ENCODE peak calls at places on chromosome X, in five cellular contexts. N is GM12878, F is IMR-90, G is A549, W is HepG2. U is an unnamed sample.

GRCh38 chrX:148661035-148661434 is 160.6 kb downstream of the AFF2 start:
- DNase-seq in W (no peak), N (no peak), G (no peak), F (no peak), U (no peak)

GRCh38 chrX:43728002-43728401 is 71.9 kb downstream of the MAOA start:
- DNase-seq in F (no peak), N (no peak), G (no peak), W (peak), U (no peak)

GRCh38 chrX:41335590-41336331 is 1.8 kb downstream of the DDX3X start:
- DNase-seq in G (no peak), N (no peak), W (no peak), F (peak), U (no peak)

GRCh38 chrX:47958943-47959342 is 44.8 kb downstream of the ZNF182 start:
- DNase-seq in G (no peak), W (peak), N (no peak), F (no peak), U (peak)

GRCh38 chrX:45347877-45348675 is 147.4 kb upstream of the DIPK2B start:
- DNase-seq in W (no peak), G (no peak), F (peak), N (no peak), U (no peak)

GRCh38 chrX:48071064-48071985 is at the start of gene ZNF630:
- DNase-seq in N (peak), F (peak), W (no peak), G (peak), U (peak)

GRCh38 chrX:8939344-8939743 is 94.6 kb downstream of the FAM9B start:
- DNase-seq in F (no peak), N (no peak), W (no peak), G (no peak), U (no peak)

GRCh38 chrX:109270580-109271484 is 211.1 kb downstream of the GUCY2F start:
- DNase-seq in G (no peak), W (no peak), N (peak), F (no peak), U (no peak)

GRCh38 chrX:103889216-103889615 is 57.2 kb upstream of the RAB9B start:
- DNase-seq in W (no peak), N (no peak), F (no peak), G (no peak), U (no peak)

GRCh38 chrX:13380230-13380629 is 60.4 kb upstream of the ATXN3L start:
- DNase-seq in W (no peak), F (peak), N (no peak), G (no peak), U (no peak)

GRCh38 chrX:24694825-24695224 is 1.1 kb downstream of the POLA1 start:
- DNase-seq in F (peak), W (no peak), N (no peak), G (no peak), U (no peak)

GRCh38 chrX:33324099-33324498 is 112.8 kb upstream of the DMD start:
- DNase-seq in N (no peak), W (no peak), F (no peak), G (no peak), U (no peak)

GRCh38 chrX:46326161-46326560 is 219.1 kb downstream of the ZNF674 start:
- DNase-seq in N (no peak), W (no peak), G (no peak), F (peak), U (no peak)

GRCh38 chrX:65643046-65643785 is 24.2 kb upstream of the MSN start:
- DNase-seq in W (no peak), F (peak), G (no peak), N (no peak), U (no peak)

GRCh38 chrX:10017866-10018265 is 50.7 kb downstream of the CLDN34 start:
- DNase-seq in G (peak), W (peak), F (peak), N (no peak), U (no peak)

GRCh38 chrX:127112726-127113125 is 293.2 kb downstream of the PRR32 start:
- DNase-seq in G (no peak), F (no peak), N (no peak), W (no peak), U (no peak)

GRCh38 chrX:57178605-57179004 is 41.4 kb upstream of the SPIN2A start:
- DNase-seq in F (no peak), W (no peak), N (no peak), G (no peak), U (no peak)

GRCh38 chrX:48540480-48540879 is 966 bp downstream of the TBC1D25 start:
- DNase-seq in W (no peak), F (no peak), G (no peak), N (no peak), U (no peak)

GRCh38 chrX:2828404-2829065 is at the start of gene GYG2:
- DNase-seq in N (no peak), F (peak), G (no peak), W (peak), U (peak)

GRCh38 chrX:76148753-76149152 is 24.1 kb upstream of the PBDC1 start:
- DNase-seq in F (peak), W (peak), N (peak), G (no peak), U (no peak)

GRCh38 chrX:37905436-37906147 is 58.2 kb upstream of the DYNLT3 start:
- DNase-seq in N (no peak), F (peak), W (no peak), G (peak), U (peak)

GRCh38 chrX:20571611-20572010 is 304.9 kb upstream of the RPS6KA3 start:
- DNase-seq in W (no peak), N (no peak), F (peak), G (no peak), U (no peak)

GRCh38 chrX:63713510-63713909 is 71.5 kb downstream of the ARHGEF9 start:
- DNase-seq in G (no peak), N (no peak), W (no peak), F (peak), U (no peak)

GRCh38 chrX:108070891-108071290 is 20.5 kb downstream of the PSMD10 start:
- DNase-seq in F (peak), W (no peak), N (no peak), G (no peak), U (no peak)

GRCh38 chrX:22520128-22520828 is 247.6 kb downstream of the CBLL2 start:
- DNase-seq in N (no peak), F (no peak), G (no peak), W (no peak), U (no peak)

GRCh38 chrX:69222103-69223090 is 57.1 kb upstream of the PJA1 start:
- DNase-seq in N (no peak), G (peak), W (peak), F (peak), U (peak)

GRCh38 chrX:152635941-152636340 is 1.8 kb upstream of the GABRQ start:
- DNase-seq in W (peak), F (peak), G (peak), N (no peak), U (peak)

GRCh38 chrX:110138557-110138956 is 135.6 kb downstream of the TMEM164 start:
- DNase-seq in W (no peak), G (no peak), N (no peak), F (no peak), U (no peak)

GRCh38 chrX:46686003-46686645 is 72.8 kb downstream of the SLC9A7 start:
- DNase-seq in W (peak), G (no peak), N (no peak), F (peak), U (peak)

GRCh38 chrX:10296581-10296980 is 139.8 kb downstream of the CLCN4 start:
- DNase-seq in F (peak), G (no peak), N (no peak), W (no peak), U (no peak)

GRCh38 chrX:47148946-47149345 is 3.9 kb downstream of the RBM10 start:
- DNase-seq in W (no peak), F (no peak), G (no peak), N (no peak), U (no peak)

GRCh38 chrX:78687586-78687985 is 28.5 kb upstream of the RTL3 start:
- DNase-seq in G (no peak), F (no peak), W (no peak), N (peak), U (no peak)

GRCh38 chrX:46620505-46620904 is 46.9 kb downstream of the CHST7 start:
- DNase-seq in F (no peak), N (no peak), W (no peak), G (no peak), U (no peak)

GRCh38 chrX:14777484-14777883 is 95.4 kb downstream of the FANCB start:
- DNase-seq in G (no peak), W (no peak), F (peak), N (no peak), U (no peak)

GRCh38 chrX:127305013-127305412 is 485.5 kb downstream of the PRR32 start:
- DNase-seq in N (no peak), W (no peak), G (no peak), F (no peak), U (no peak)

DNA sequence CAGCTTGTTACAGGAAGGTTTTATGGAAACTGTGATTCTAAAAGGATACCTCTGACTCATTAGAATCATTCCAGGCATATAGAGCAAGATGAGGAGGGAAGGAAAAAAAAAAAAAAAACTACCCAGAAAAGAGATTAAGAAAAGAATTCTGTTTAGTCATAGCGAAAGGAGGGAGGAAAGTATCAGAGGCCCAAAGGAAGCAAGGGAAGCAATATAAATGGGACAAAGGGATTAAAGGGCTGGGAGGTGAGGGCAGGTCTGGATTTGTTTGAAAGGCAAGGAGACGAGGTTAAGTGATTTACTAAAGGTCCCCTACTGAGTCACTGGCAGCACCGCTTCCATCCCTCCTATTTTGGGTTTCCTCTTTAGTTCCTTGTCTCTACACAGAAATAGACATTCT is 88.6 kb upstream of the IL1RAPL1 start:
- DNase-seq in F (peak), W (no peak), N (no peak), G (no peak), U (no peak)
- TF ChIP-seq SMC3 in F (no peak), W (no peak), N (no peak), G (no peak), U (no peak)

GRCh38 chrX:134718329-134719317 is 60.4 kb upstream of the PLAC1 start:
- DNase-seq in W (no peak), G (peak), N (peak), F (peak), U (no peak)

GRCh38 chrX:134717698-134718328 is 59.5 kb upstream of the PLAC1 start:
- DNase-seq in G (peak), W (no peak), N (no peak), F (peak), U (no peak)

GRCh38 chrX:134714633-134715110 is 56.4 kb upstream of the PLAC1 start:
- DNase-seq in G (no peak), F (no peak), W (peak), N (no peak), U (no peak)

GRCh38 chrX:134715930-134716619 is 57.8 kb upstream of the PLAC1 start:
- DNase-seq in N (no peak), F (no peak), W (no peak), G (no peak), U (no peak)

GRCh38 chrX:134716620-134717012 is 58.3 kb upstream of the PLAC1 start:
- DNase-seq in W (no peak), N (no peak), G (no peak), F (no peak), U (no peak)
- TF ChIP-seq CTCF in W (no peak), N (no peak), G (no peak), F (no peak), U (no peak)

GRCh38 chrX:131058136-131058868 is at the start of gene ARHGAP36:
- DNase-seq in F (no peak), W (no peak), G (no peak), N (no peak), U (no peak)
- H3K4me3 ChIP-seq in F (no peak), W (no peak), G (peak), N (no peak), U (no peak)

GRCh38 chrX:130094712-130095111 is 15.6 kb downstream of the ELF4 start:
- DNase-seq in F (no peak), N (no peak), G (no peak), W (no peak), U (no peak)
- TF ChIP-seq SMC3 in F (no peak), N (no peak), G (no peak), W (no peak), U (no peak)

GRCh38 chrX:134761788-134762187 is 103.5 kb upstream of the PLAC1 start:
- DNase-seq in F (no peak), W (peak), G (no peak), N (no peak), U (peak)
- TF ChIP-seq CTCF in F (peak), W (peak), G (peak), N (peak), U (peak)

DNA sequence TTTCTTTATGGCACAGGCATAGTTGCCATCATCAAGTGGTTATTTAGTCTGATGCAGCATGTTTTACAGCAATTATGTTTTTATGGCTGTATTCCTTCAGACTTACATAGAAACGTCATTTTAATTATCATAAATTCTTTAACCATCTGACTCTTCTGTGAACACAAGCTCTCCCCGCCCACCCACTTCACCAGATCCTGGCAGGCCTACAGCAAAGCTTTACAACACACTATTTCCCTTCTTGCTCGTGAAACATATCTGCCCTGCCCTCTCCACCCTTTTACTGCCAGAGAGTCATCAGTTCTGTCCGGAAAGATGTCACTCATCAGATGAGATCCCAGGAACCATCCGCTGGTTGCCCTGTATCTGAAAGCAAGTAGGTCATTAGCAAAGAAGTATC is 120.5 kb downstream of the HS6ST2 start:
- DNase-seq in N (no peak), W (no peak), F (no peak), G (no peak), U (no peak)
- H3K4me3 ChIP-seq in N (no peak), W (no peak), F (no peak), G (no peak), U (no peak)

GRCh38 chrX:154401045-154401799 is 3.0 kb downstream of the RPL10 start:
- DNase-seq in F (peak), W (peak), G (no peak), N (no peak), U (no peak)
- TF ChIP-seq SMC3 in F (no peak), W (no peak), G (no peak), N (no peak), U (no peak)

U was measured in SK-N-SH.